ENCODE peak calls at places on chromosomes 3 and 15, in five cellular contexts. L, R, Y, E and V are unnamed samples. For H3K4me1, H3K9me3 and H3K27me3, the result is how much of the 10 kb centered on the place peaks cover.

GRCh38 chr3:155661730-155662129 is 83.1 kb downstream of the PLCH1 start:
- DNase-seq in R (no peak), E (no peak), L (no peak), Y (no peak), V (no peak)

GRCh38 chr15:39429898-39430357 is 151.0 kb upstream of the THBS1 start:
- DNase-seq in E (no peak), L (peak), R (no peak), Y (no peak), V (peak)

GRCh38 chr3:105811518-105812193 is 57.2 kb downstream of the CBLB start:
- DNase-seq in R (no peak), L (no peak), Y (no peak), E (no peak), V (no peak)

GRCh38 chr3:122646146-122646988 is 34.3 kb upstream of the PARP14 start:
- DNase-seq in E (no peak), R (no peak), Y (no peak), L (no peak), V (no peak)

GRCh38 chr3:175977968-175978752 is 1119.0 kb downstream of the NAALADL2 start:
- DNase-seq in R (no peak), L (no peak), Y (no peak), E (no peak), V (no peak)

GRCh38 chr3:36488077-36488789 is 107.9 kb downstream of the STAC start:
- DNase-seq in Y (no peak), L (no peak), E (no peak), R (no peak), V (no peak)

GRCh38 chr3:122576174-122576940 is 1.1 kb upstream of the PARP15 start:
- DNase-seq in E (no peak), Y (no peak), L (no peak), R (no peak), V (no peak)

GRCh38 chr15:98856540-98856907 is 151.1 kb downstream of the PGPEP1L start:
- DNase-seq in L (no peak), R (no peak), Y (no peak), E (no peak), V (no peak)

GRCh38 chr3:16290827-16291196 is 25.8 kb downstream of the OXNAD1 start:
- DNase-seq in E (no peak), R (no peak), Y (no peak), L (no peak), V (peak)

GRCh38 chr3:39126532-39127071 is 19.1 kb downstream of the TTC21A start:
- DNase-seq in R (no peak), L (peak), Y (no peak), E (no peak), V (no peak)

GRCh38 chr3:36362973-36363372 is 17.3 kb upstream of the STAC start:
- DNase-seq in Y (no peak), E (peak), L (no peak), R (no peak), V (no peak)

GRCh38 chr3:123884258-123884831 is at the start of gene MYLK:
- DNase-seq in Y (no peak), E (peak), R (peak), L (peak), V (no peak)

GRCh38 chr3:113677745-113678144 is 18.7 kb downstream of the USF3 start:
- DNase-seq in R (no peak), L (no peak), E (no peak), Y (no peak), V (no peak)

GRCh38 chr3:81443948-81444347 is 317.5 kb downstream of the GBE1 start:
- DNase-seq in E (no peak), Y (no peak), R (no peak), L (no peak), V (no peak)

GRCh38 chr3:65855370-65856100 is 183.2 kb downstream of the MAGI1 start:
- DNase-seq in E (peak), Y (no peak), L (peak), R (no peak), V (no peak)

GRCh38 chr15:92619380-92620101 is 36.0 kb downstream of the FAM174B start:
- DNase-seq in R (no peak), L (peak), Y (no peak), E (no peak), V (no peak)

GRCh38 chr3:1766384-1766783 is 332.3 kb upstream of the CNTN4 start:
- DNase-seq in Y (no peak), L (no peak), R (no peak), E (no peak), V (no peak)

GRCh38 chr3:25453521-25454410 is 25.7 kb downstream of the RARB start:
- DNase-seq in L (peak), Y (no peak), E (no peak), R (no peak), V (no peak)

GRCh38 chr3:12797124-12797891 is 828 bp downstream of the CAND2 start:
- DNase-seq in R (no peak), L (peak), E (no peak), Y (no peak), V (no peak)

GRCh38 chr3:11640009-11640673 is 3.6 kb downstream of the VGLL4 start:
- DNase-seq in E (no peak), Y (no peak), L (no peak), R (no peak), V (no peak)
- H3K4me1 ChIP-seq in E (under half), Y (under half), L (half or more), R (half or more), V (half or more)

DNA sequence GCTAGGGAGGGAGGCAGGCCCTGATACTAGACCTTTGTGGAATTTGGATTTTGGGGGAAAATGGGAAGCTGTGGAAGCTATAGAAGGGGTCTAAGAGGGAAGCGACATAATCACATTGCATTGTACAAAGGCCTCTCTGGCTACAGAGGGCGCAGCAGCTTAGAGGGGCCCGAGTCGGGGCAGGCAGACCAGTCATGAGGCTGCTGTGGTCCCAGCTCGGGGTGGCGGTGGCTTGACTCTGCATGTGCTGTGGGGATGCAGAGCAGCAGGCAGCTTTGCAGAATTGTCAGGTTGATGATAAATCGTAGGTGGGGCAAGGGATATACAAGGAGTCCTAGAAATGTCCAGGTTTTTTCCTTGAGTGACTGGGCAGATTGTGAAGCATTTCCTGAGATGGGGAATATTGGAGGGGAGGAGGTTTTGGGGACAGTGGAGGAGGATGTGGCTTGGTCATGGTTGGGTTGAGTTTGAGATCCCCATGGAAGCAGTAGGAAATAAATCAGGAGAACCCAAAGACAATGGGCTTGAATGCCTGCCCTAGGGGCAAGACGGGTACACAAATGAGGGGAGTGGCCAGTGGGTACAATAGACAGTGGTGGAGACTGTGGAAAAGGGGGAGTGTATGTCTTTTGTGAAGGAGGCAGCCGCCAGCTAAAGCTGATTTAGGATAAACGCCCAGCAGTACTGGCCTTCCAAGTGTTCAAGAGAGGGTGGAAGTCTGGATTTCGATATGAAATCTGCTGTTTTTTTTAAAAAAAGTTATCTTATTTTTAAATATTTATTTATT is 94.1 kb downstream of the HMG20A start:
- DNase-seq in E (no peak), Y (no peak), R (peak), L (no peak), V (no peak)
- H3K9me3 ChIP-seq in E (under half), Y (under half), R (under half), L (under half), V (under half)

GRCh38 chr15:69731581-69731980 is 279.0 kb downstream of the RPLP1 start:
- DNase-seq in E (peak), Y (no peak), R (no peak), L (no peak), V (no peak)

GRCh38 chr15:69727257-69727924 is 274.8 kb downstream of the RPLP1 start:
- DNase-seq in R (no peak), Y (no peak), E (no peak), L (no peak), V (no peak)

GRCh38 chr15:69729167-69729748 is 276.6 kb downstream of the RPLP1 start:
- DNase-seq in R (no peak), L (peak), E (peak), Y (peak), V (peak)

GRCh38 chr15:69732133-69732532 is 279.5 kb downstream of the RPLP1 start:
- DNase-seq in L (no peak), Y (no peak), E (no peak), R (no peak), V (no peak)

DNA sequence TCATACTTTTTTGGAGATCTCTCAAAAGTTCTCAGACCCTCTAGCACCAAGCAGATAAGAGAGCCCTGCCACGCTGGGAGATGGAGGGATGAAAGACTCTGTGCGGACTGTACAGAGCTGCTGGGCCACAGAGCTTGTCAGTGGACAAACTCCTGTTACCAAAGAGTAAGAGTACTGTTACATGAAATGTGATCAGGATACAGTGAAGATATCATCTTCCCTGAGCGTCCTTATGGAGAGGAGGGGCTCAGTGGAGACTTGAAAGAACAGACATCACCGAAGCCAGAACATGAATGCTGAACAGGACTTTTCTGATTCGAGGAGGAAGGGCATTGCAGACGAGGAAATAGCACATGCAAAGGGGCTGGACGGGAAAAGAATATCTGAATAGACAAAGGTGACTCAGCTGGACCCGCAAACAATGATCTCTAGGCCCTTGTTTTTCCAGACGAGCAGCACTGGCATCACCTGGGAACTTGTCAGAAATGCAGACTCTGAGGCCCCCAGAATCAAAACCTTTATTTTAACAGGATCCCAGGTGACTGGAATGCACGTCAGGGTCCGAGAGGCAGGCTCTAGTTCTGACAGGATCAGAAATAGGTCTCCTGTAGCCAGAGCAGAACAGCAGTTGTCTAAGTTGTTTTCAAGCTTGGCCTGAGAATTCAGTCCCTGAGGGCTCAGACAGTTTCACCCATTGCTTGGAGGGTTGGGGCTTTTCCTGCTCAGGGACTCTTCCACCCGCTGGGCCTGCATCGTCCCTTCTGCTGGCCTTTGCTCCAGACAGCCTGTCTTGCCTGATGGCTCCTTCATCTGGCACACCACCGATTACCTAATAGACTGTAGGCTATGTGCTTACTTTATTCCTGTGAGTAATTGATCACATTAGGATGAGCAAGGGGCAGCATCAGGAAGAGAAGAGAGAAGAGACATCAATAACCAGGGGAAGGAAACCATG is 277.9 kb downstream of the RPLP1 start:
- DNase-seq in L (no peak), E (peak), Y (no peak), R (no peak), V (no peak)
- H3K27me3 ChIP-seq in L (under half), E (under half), Y (under half), R (under half), V (under half)

GRCh38 chr15:69149803-69150202 is 10.6 kb upstream of the GLCE start:
- DNase-seq in E (no peak), R (no peak), Y (no peak), L (no peak), V (no peak)
- H3K4me1 ChIP-seq in E (under half), R (under half), Y (under half), L (under half), V (under half)

GRCh38 chr15:26564354-26564753 is 208.5 kb downstream of the GABRB3 start:
- DNase-seq in L (no peak), R (no peak), Y (no peak), E (no peak), V (no peak)
- H3K9me3 ChIP-seq in L (under half), R (under half), Y (under half), E (under half), V (under half)

DNA sequence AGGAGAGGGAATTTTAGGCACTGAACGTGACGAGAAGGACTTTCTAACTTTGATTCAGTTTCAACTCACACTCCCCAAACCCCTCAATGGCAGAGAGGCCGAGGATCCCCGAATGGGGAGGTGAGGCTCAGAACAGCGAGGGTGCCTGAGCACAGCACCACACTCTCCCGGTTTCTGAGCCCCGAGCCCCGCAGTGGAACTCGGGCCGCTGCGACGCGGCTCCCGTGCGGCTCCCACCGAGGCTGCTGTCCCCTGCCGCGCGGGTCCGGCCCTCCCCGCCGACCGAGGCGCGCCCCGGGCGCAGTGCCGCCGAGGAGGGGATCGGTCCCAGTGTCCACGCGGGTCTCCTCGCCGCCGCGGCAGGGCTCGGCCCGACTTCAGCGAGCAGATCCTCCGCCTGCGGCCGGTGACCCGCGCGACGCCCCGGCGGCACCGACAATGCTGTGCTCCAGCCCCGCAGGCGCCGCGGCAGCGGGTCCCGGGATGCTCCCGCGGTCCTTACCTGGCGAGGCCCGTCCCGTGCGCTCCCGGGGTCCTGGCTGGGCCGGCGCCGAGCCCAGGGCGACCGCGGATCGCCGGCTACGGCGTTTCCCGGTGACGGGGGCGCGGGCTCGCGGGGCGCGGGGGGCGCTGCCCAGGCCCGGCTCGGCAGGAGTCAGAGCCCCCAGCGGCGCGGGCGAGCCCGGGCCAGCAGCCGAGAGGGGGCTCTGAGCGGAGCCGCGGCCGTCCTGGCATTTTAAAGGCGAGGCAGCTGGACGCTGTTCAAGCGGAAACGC is at the start of gene CTXND1:
- DNase-seq in R (no peak), L (no peak), Y (no peak), E (no peak), V (no peak)
- H3K27me3 ChIP-seq in R (under half), L (under half), Y (under half), E (under half), V (under half)